ENCODE peak calls at places on chromosomes 11 and 22, in six cellular contexts. One of them, this sample, is unnamed.

GRCh38 chr11:95912902-95913560 is 10.9 kb downstream of the MTMR2 start:
- DNase-seq in heart left ventricle: no peak
- DNase-seq in right lobe of liver: no peak
- DNase-seq in A549: no peak
- DNase-seq in CD8-positive, alpha-beta T cell: no peak
- DNase-seq in psoas muscle: no peak
- DNase-seq in this sample: no peak

GRCh38 chr11:68868221-68868620 is 26.5 kb upstream of the CPT1A start:
- DNase-seq in heart left ventricle: no peak
- DNase-seq in A549: no peak
- DNase-seq in psoas muscle: no peak
- DNase-seq in CD8-positive, alpha-beta T cell: no peak
- DNase-seq in right lobe of liver: no peak
- DNase-seq in this sample: no peak

GRCh38 chr11:8800498-8801110 is 110.4 kb upstream of the AKIP1 start:
- DNase-seq in CD8-positive, alpha-beta T cell: no peak
- DNase-seq in psoas muscle: no peak
- DNase-seq in right lobe of liver: no peak
- DNase-seq in A549: no peak
- DNase-seq in heart left ventricle: no peak
- DNase-seq in this sample: no peak

GRCh38 chr11:12289667-12290476 is 87.5 kb upstream of the PARVA start:
- DNase-seq in heart left ventricle: no peak
- DNase-seq in A549: no peak
- DNase-seq in right lobe of liver: peak; percentile 23
- DNase-seq in CD8-positive, alpha-beta T cell: no peak
- DNase-seq in psoas muscle: no peak
- DNase-seq in this sample: no peak

GRCh38 chr22:21972293-21972779 is 10.3 kb downstream of the TOP3B start:
- DNase-seq in psoas muscle: no peak
- DNase-seq in A549: peak; percentile 14
- DNase-seq in CD8-positive, alpha-beta T cell: peak; percentile 58
- DNase-seq in heart left ventricle: no peak
- DNase-seq in right lobe of liver: no peak
- DNase-seq in this sample: peak; percentile 24

GRCh38 chr11:9090488-9091043 is 833 bp downstream of the SCUBE2 start:
- DNase-seq in right lobe of liver: no peak
- DNase-seq in A549: no peak
- DNase-seq in CD8-positive, alpha-beta T cell: no peak
- DNase-seq in psoas muscle: no peak
- DNase-seq in heart left ventricle: no peak
- DNase-seq in this sample: no peak

GRCh38 chr11:97729546-97730272 is 1291.0 kb upstream of the CNTN5 start:
- DNase-seq in psoas muscle: no peak
- DNase-seq in right lobe of liver: no peak
- DNase-seq in A549: no peak
- DNase-seq in CD8-positive, alpha-beta T cell: no peak
- DNase-seq in heart left ventricle: no peak
- DNase-seq in this sample: no peak

GRCh38 chr11:119486691-119487259 is 63.8 kb upstream of the THY1 start:
- DNase-seq in heart left ventricle: no peak
- DNase-seq in psoas muscle: no peak
- DNase-seq in A549: no peak
- DNase-seq in CD8-positive, alpha-beta T cell: no peak
- DNase-seq in right lobe of liver: peak; percentile 15
- DNase-seq in this sample: peak; percentile 5

GRCh38 chr11:134322553-134322952 is 9.2 kb upstream of the GLB1L2 start:
- DNase-seq in right lobe of liver: no peak
- DNase-seq in CD8-positive, alpha-beta T cell: no peak
- DNase-seq in psoas muscle: no peak
- DNase-seq in A549: no peak
- DNase-seq in heart left ventricle: no peak
- DNase-seq in this sample: no peak

GRCh38 chr11:48052183-48053040 is 72.1 kb downstream of the PTPRJ start:
- DNase-seq in psoas muscle: no peak
- DNase-seq in right lobe of liver: no peak
- DNase-seq in CD8-positive, alpha-beta T cell: no peak
- DNase-seq in A549: peak; percentile 62
- DNase-seq in heart left ventricle: peak; percentile 47
- DNase-seq in this sample: no peak

GRCh38 chr11:45616802-45617549 is 48.4 kb downstream of the CHST1 start:
- DNase-seq in heart left ventricle: no peak
- DNase-seq in psoas muscle: no peak
- DNase-seq in CD8-positive, alpha-beta T cell: no peak
- DNase-seq in A549: no peak
- DNase-seq in right lobe of liver: no peak
- DNase-seq in this sample: no peak

GRCh38 chr22:20204821-20205220 is 54.0 kb upstream of the CCDC188 start:
- DNase-seq in psoas muscle: no peak
- DNase-seq in A549: no peak
- DNase-seq in right lobe of liver: no peak
- DNase-seq in CD8-positive, alpha-beta T cell: no peak
- DNase-seq in heart left ventricle: no peak
- DNase-seq in this sample: no peak

GRCh38 chr11:132886335-132886734 is 646.0 kb downstream of the OPCML start:
- DNase-seq in A549: no peak
- DNase-seq in right lobe of liver: no peak
- DNase-seq in heart left ventricle: no peak
- DNase-seq in psoas muscle: no peak
- DNase-seq in CD8-positive, alpha-beta T cell: no peak
- DNase-seq in this sample: no peak

GRCh38 chr22:28792491-28793383 is 7.6 kb downstream of the XBP1 start:
- DNase-seq in A549: no peak
- DNase-seq in right lobe of liver: no peak
- DNase-seq in CD8-positive, alpha-beta T cell: no peak
- DNase-seq in heart left ventricle: no peak
- DNase-seq in psoas muscle: no peak
- DNase-seq in this sample: no peak

GRCh38 chr11:57205046-57205671 is 23.4 kb downstream of the LRRC55 start:
- DNase-seq in heart left ventricle: no peak
- DNase-seq in psoas muscle: peak; percentile 42
- DNase-seq in right lobe of liver: no peak
- DNase-seq in CD8-positive, alpha-beta T cell: no peak
- DNase-seq in A549: peak; percentile 20
- DNase-seq in this sample: no peak

DNA sequence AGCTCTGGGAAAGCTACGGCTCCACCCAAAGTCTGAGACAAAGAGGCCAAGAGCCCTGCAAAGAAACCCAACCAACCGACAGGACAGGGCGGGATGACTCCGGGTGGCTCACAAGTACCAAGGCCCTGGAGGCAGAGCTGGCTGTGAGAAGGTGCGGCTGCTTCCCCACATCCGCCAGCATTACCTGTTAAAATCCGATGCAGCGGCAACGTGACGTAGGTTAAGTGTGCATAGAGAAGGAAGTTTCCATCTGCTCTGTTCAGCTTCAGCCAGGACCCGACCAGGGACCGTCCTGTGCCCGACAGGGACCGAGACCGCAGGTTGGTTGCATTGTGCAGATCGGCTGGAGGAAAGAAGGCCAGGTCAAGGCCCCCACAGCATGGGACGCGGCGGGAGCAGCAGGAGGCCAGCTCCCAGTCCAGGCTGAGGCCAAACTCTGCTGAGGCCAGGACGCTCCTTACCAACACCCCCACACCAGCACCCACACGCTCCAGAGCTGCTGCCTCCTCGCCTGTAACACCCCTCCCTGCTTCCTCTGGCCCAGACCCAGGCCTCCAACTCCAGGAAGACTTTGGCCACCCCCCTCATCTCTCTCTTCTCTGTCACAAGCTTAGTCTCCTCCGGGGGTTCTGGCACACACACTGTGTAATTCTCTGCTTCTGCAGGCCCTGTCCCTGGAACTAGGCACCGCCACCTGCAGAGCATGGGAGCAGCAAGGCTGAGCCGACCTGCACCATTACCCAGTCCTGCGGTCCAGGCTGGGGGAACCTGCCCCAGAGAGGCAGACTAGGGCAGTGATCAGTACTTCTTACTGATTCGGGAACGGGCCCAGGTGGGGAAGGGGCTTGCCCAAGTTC is 34.1 kb downstream of the NUP50 start:
- DNase-seq in CD8-positive, alpha-beta T cell: no peak
- DNase-seq in psoas muscle: peak; percentile 41
- DNase-seq in heart left ventricle: no peak
- DNase-seq in A549: no peak
- DNase-seq in right lobe of liver: peak; percentile 41
- DNase-seq in this sample: peak; percentile 35
- H3K4me3 ChIP-seq in CD8-positive, alpha-beta T cell: no peak overlapping the region
- H3K4me3 ChIP-seq in psoas muscle: no peak overlapping the region
- H3K4me3 ChIP-seq in heart left ventricle: no peak overlapping the region
- H3K4me3 ChIP-seq in A549: no peak overlapping the region
- H3K4me3 ChIP-seq in right lobe of liver: no peak overlapping the region
- H3K4me3 ChIP-seq in this sample: no peak overlapping the region

GRCh38 chr11:66288866-66289547 is at the start of gene YIF1A:
- DNase-seq in CD8-positive, alpha-beta T cell: peak; percentile 98
- DNase-seq in heart left ventricle: peak; percentile 100
- DNase-seq in right lobe of liver: peak; percentile 99
- DNase-seq in psoas muscle: peak; percentile 100
- DNase-seq in A549: peak; percentile 99
- DNase-seq in this sample: peak; percentile 100
- TF ChIP-seq CTCF in CD8-positive, alpha-beta T cell: no peak
- TF ChIP-seq CTCF in heart left ventricle: no peak
- TF ChIP-seq CTCF in right lobe of liver: no peak
- TF ChIP-seq CTCF in psoas muscle: no peak
- TF ChIP-seq CTCF in A549: no peak
- TF ChIP-seq CTCF in this sample: no peak

GRCh38 chr11:111776398-111777093 is 10.4 kb upstream of the PPP2R1B start:
- DNase-seq in CD8-positive, alpha-beta T cell: no peak
- DNase-seq in right lobe of liver: no peak
- DNase-seq in heart left ventricle: no peak
- DNase-seq in A549: no peak
- DNase-seq in psoas muscle: no peak
- DNase-seq in this sample: no peak
- H3K27ac ChIP-seq in CD8-positive, alpha-beta T cell: no peak overlapping the region
- H3K27ac ChIP-seq in right lobe of liver: peak overlapping the region; percentile 58
- H3K27ac ChIP-seq in heart left ventricle: no peak overlapping the region
- H3K27ac ChIP-seq in A549: no peak overlapping the region
- H3K27ac ChIP-seq in psoas muscle: no peak overlapping the region
- H3K27ac ChIP-seq in this sample: peak overlapping the region; percentile 64

GRCh38 chr11:34147581-34147980 is 42.2 kb downstream of the NAT10 start:
- DNase-seq in A549: no peak
- DNase-seq in psoas muscle: no peak
- DNase-seq in heart left ventricle: no peak
- DNase-seq in CD8-positive, alpha-beta T cell: no peak
- DNase-seq in right lobe of liver: no peak
- DNase-seq in this sample: no peak

GRCh38 chr11:34150494-34151151 is 45.2 kb downstream of the NAT10 start:
- DNase-seq in right lobe of liver: no peak
- DNase-seq in heart left ventricle: no peak
- DNase-seq in psoas muscle: no peak
- DNase-seq in CD8-positive, alpha-beta T cell: no peak
- DNase-seq in A549: no peak
- DNase-seq in this sample: no peak

GRCh38 chr11:34148504-34149165 is 43.2 kb downstream of the NAT10 start:
- DNase-seq in right lobe of liver: no peak
- DNase-seq in A549: no peak
- DNase-seq in CD8-positive, alpha-beta T cell: no peak
- DNase-seq in psoas muscle: no peak
- DNase-seq in heart left ventricle: no peak
- DNase-seq in this sample: no peak

GRCh38 chr11:34149786-34150185 is 44.4 kb downstream of the NAT10 start:
- DNase-seq in psoas muscle: peak; percentile 59
- DNase-seq in right lobe of liver: no peak
- DNase-seq in CD8-positive, alpha-beta T cell: no peak
- DNase-seq in A549: peak; percentile 33
- DNase-seq in heart left ventricle: no peak
- DNase-seq in this sample: no peak

GRCh38 chr11:34149274-34149673 is 43.8 kb downstream of the NAT10 start:
- DNase-seq in heart left ventricle: no peak
- DNase-seq in CD8-positive, alpha-beta T cell: no peak
- DNase-seq in psoas muscle: peak; percentile 45
- DNase-seq in right lobe of liver: no peak
- DNase-seq in A549: no peak
- DNase-seq in this sample: no peak
- H3K4me3 ChIP-seq in heart left ventricle: no peak overlapping the region
- H3K4me3 ChIP-seq in CD8-positive, alpha-beta T cell: no peak overlapping the region
- H3K4me3 ChIP-seq in psoas muscle: no peak overlapping the region
- H3K4me3 ChIP-seq in right lobe of liver: no peak overlapping the region
- H3K4me3 ChIP-seq in A549: no peak overlapping the region
- H3K4me3 ChIP-seq in this sample: no peak overlapping the region

GRCh38 chr11:70448983-70449567 is 50.7 kb downstream of the CTTN start:
- DNase-seq in heart left ventricle: no peak
- DNase-seq in right lobe of liver: no peak
- DNase-seq in psoas muscle: no peak
- DNase-seq in CD8-positive, alpha-beta T cell: no peak
- DNase-seq in A549: peak; percentile 33
- DNase-seq in this sample: no peak
- TF ChIP-seq CTCF in heart left ventricle: no peak
- TF ChIP-seq CTCF in right lobe of liver: peak; percentile 31
- TF ChIP-seq CTCF in psoas muscle: no peak
- TF ChIP-seq CTCF in CD8-positive, alpha-beta T cell: peak; percentile 19
- TF ChIP-seq CTCF in A549: peak; percentile 33
- TF ChIP-seq CTCF in this sample: no peak

GRCh38 chr22:35649636-35650250 is 1.5 kb downstream of the APOL6 start:
- DNase-seq in CD8-positive, alpha-beta T cell: no peak
- DNase-seq in heart left ventricle: no peak
- DNase-seq in A549: no peak
- DNase-seq in right lobe of liver: peak; percentile 26
- DNase-seq in psoas muscle: no peak
- DNase-seq in this sample: no peak

GRCh38 chr22:35649026-35649553 is 844 bp downstream of the APOL6 start:
- DNase-seq in heart left ventricle: no peak
- DNase-seq in CD8-positive, alpha-beta T cell: no peak
- DNase-seq in right lobe of liver: peak; percentile 32
- DNase-seq in psoas muscle: no peak
- DNase-seq in A549: no peak
- DNase-seq in this sample: no peak

GRCh38 chr22:35651085-35651484 is 2.8 kb downstream of the APOL6 start:
- DNase-seq in A549: no peak
- DNase-seq in CD8-positive, alpha-beta T cell: no peak
- DNase-seq in psoas muscle: no peak
- DNase-seq in heart left ventricle: no peak
- DNase-seq in right lobe of liver: peak; percentile 12
- DNase-seq in this sample: no peak

GRCh38 chr22:35645646-35646045 is 2.6 kb upstream of the APOL6 start:
- DNase-seq in heart left ventricle: no peak
- DNase-seq in right lobe of liver: peak; percentile 45
- DNase-seq in A549: no peak
- DNase-seq in psoas muscle: no peak
- DNase-seq in CD8-positive, alpha-beta T cell: no peak
- DNase-seq in this sample: no peak

GRCh38 chr22:35648066-35649025 is at the start of gene APOL6:
- DNase-seq in A549: peak; percentile 23
- DNase-seq in psoas muscle: peak; percentile 58
- DNase-seq in heart left ventricle: no peak
- DNase-seq in CD8-positive, alpha-beta T cell: peak; percentile 56
- DNase-seq in right lobe of liver: peak; percentile 75
- DNase-seq in this sample: no peak
- H3K27ac ChIP-seq in A549: peak within 1 kb of the TSS; percentile 96
- H3K27ac ChIP-seq in psoas muscle: peak within 1 kb of the TSS; percentile 82
- H3K27ac ChIP-seq in heart left ventricle: peak within 1 kb of the TSS; percentile 82
- H3K27ac ChIP-seq in CD8-positive, alpha-beta T cell: peak within 1 kb of the TSS; percentile 91
- H3K27ac ChIP-seq in right lobe of liver: peak within 1 kb of the TSS; percentile 99
- H3K27ac ChIP-seq in this sample: peak within 1 kb of the TSS; percentile 57

DNA sequence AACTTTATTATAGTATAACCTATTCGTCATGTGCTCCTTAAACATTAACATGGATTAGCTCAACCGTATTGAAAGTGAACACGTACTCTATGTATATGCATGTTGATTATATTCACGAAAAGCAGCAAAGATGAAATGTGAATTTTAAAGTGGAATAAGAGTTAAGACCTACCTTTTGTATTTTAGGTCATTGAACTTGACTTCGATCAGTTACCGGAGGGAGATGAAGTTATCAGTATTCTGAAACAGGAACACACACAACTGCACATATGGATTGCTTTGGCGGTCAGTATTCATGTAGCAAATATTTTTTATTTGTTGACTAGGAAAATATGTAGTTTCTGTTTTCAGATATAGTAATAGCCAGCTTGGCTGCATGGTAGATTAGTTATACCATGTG is 1.4 kb downstream of the CTR9 start:
- DNase-seq in right lobe of liver: no peak
- DNase-seq in heart left ventricle: no peak
- DNase-seq in psoas muscle: no peak
- DNase-seq in CD8-positive, alpha-beta T cell: no peak
- DNase-seq in A549: no peak
- DNase-seq in this sample: no peak
- H3K4me3 ChIP-seq in right lobe of liver: no peak overlapping the region
- H3K4me3 ChIP-seq in heart left ventricle: no peak overlapping the region
- H3K4me3 ChIP-seq in psoas muscle: peak overlapping the region; percentile 87
- H3K4me3 ChIP-seq in CD8-positive, alpha-beta T cell: peak overlapping the region; percentile 98
- H3K4me3 ChIP-seq in A549: peak overlapping the region; percentile 78
- H3K4me3 ChIP-seq in this sample: peak overlapping the region; percentile 95

This sample was measured in dorsolateral prefrontal cortex.